ENCODE peak calls at places on chromosomes 4 and X, in seven cellular contexts. K is left ventricle myocardium inferior; X is posterior cingulate gyrus; W is DMS153; I is M059J; A is stimulated activated CD8-positive, alpha-beta memory T cell treated with anti-CD3 and anti-CD28 coated beads, Interleukin-15, amount 100 ng/mL, for 24 hours; Y is stimulated activated CD4-positive, alpha-beta T cell treated with anti-CD3 and anti-CD28 coated beads, Interleukin-4, amount 100 ng/mL, for 4 hours. N is an unnamed sample.

GRCh38 chr4:11626046-11626445 is 197.4 kb upstream of the HS3ST1 start:
- DNase-seq in I (no peak), W (no peak), Y (no peak), A (no peak), K (no peak), X (no peak), N (no peak)

GRCh38 chr4:38381788-38382187 is 282.2 kb upstream of the KLF3 start:
- DNase-seq in I (no peak), W (no peak), Y (no peak), X (no peak), K (peak; percentile 60), A (no peak), N (peak; percentile 74)

GRCh38 chr4:69831646-69832325 is 28.2 kb downstream of the SULT1E1 start:
- DNase-seq in I (no peak), Y (no peak), A (no peak), K (peak; percentile 22), X (no peak), W (no peak), N (peak; percentile 52)

GRCh38 chr4:49002931-49003330 is 16.9 kb downstream of the CWH43 start:
- DNase-seq in I (no peak), A (no peak), W (no peak), K (no peak), Y (no peak), X (no peak), N (no peak)

GRCh38 chrX:12309733-12310054 is 171.4 kb downstream of the FRMPD4 start:
- DNase-seq in Y (no peak), W (no peak), A (no peak), I (no peak), X (no peak), K (no peak), N (no peak)

GRCh38 chr4:8050555-8051206 is 107.9 kb downstream of the ABLIM2 start:
- DNase-seq in K (peak; percentile 86), A (no peak), Y (no peak), W (peak; percentile 64), X (peak; percentile 74), I (peak; percentile 20), N (peak; percentile 91)

GRCh38 chr4:40547446-40548132 is 82.1 kb downstream of the RBM47 start:
- DNase-seq in Y (no peak), X (no peak), W (no peak), K (no peak), A (no peak), I (peak; percentile 81), N (no peak)

GRCh38 chrX:110384490-110384889 is 25.8 kb downstream of the RTL9 start:
- DNase-seq in I (peak; percentile 92), Y (no peak), K (no peak), W (no peak), X (no peak), A (no peak), N (no peak)

GRCh38 chr4:167114416-167114971 is 119.8 kb downstream of the SPOCK3 start:
- DNase-seq in Y (no peak), K (no peak), W (no peak), A (no peak), X (no peak), I (peak; percentile 32), N (no peak)

GRCh38 chr4:38174811-38175210 is 214.6 kb downstream of the PTTG2 start:
- DNase-seq in Y (no peak), I (peak; percentile 38), K (no peak), A (no peak), W (no peak), X (no peak), N (no peak)

GRCh38 chr4:70706516-70706915 is 15.2 kb upstream of the RUFY3 start:
- DNase-seq in I (peak; percentile 15), K (no peak), W (no peak), Y (no peak), A (no peak), X (no peak), N (no peak)

GRCh38 chrX:39242187-39242586 is 440.9 kb downstream of the MID1IP1 start:
- DNase-seq in A (no peak), X (no peak), Y (no peak), I (peak; percentile 33), W (no peak), K (no peak), N (no peak)

GRCh38 chrX:10761447-10761846 is 141.1 kb upstream of the MID1 start:
- DNase-seq in I (no peak), W (no peak), Y (no peak), K (no peak), A (no peak), X (no peak), N (no peak)

GRCh38 chr4:176654565-176655216 is 138.0 kb downstream of the VEGFC start:
- DNase-seq in W (no peak), A (no peak), K (no peak), I (peak; percentile 20), Y (no peak), X (no peak), N (no peak)

GRCh38 chrX:24426340-24426913 is 38.7 kb upstream of the PDK3 start:
- DNase-seq in Y (no peak), K (no peak), W (no peak), A (no peak), X (no peak), I (peak; percentile 12), N (no peak)

GRCh38 chr4:38078590-38079381 is 118.6 kb downstream of the PTTG2 start:
- DNase-seq in A (no peak), X (no peak), W (no peak), I (peak; percentile 76), K (no peak), Y (no peak), N (no peak)

GRCh38 chr4:52868138-52868537 is 6.0 kb downstream of the RASL11B start:
- DNase-seq in I (no peak), K (peak; percentile 66), W (peak; percentile 34), X (no peak), A (no peak), Y (no peak), N (peak; percentile 68)

GRCh38 chrX:34487364-34487763 is 169.7 kb downstream of the TMEM47 start:
- DNase-seq in Y (no peak), K (no peak), W (no peak), A (no peak), I (no peak), X (no peak), N (no peak)